ENCODE peak calls at places on chromosomes 12 and 14, in four cellular contexts. A is hepatocyte, W is prostate gland, X is thyroid gland. D is an unnamed sample. For H3K9me3, the result is how much of the 10 kb centered on the place peaks cover.

GRCh38 chr14:55302770-55303472 is 31.7 kb downstream of the FBXO34 start:
- DNase-seq in A (no peak), W (no peak), X (no peak), D (no peak)

GRCh38 chr12:66708704-66709443 is 30.0 kb upstream of the GRIP1 start:
- DNase-seq in A (peak), W (no peak), X (no peak), D (no peak)

GRCh38 chr12:91562476-91562875 is 379.9 kb upstream of the DCN start:
- DNase-seq in A (no peak), W (no peak), X (no peak), D (no peak)

GRCh38 chr14:87888136-87888999 is 104.6 kb downstream of the GALC start:
- DNase-seq in A (peak), W (no peak), X (peak), D (peak)

GRCh38 chr14:88998027-88998426 is 173.6 kb downstream of the TTC8 start:
- DNase-seq in A (no peak), W (no peak), X (no peak), D (no peak)

GRCh38 chr14:55054098-55054497 is 2.7 kb downstream of the MAPK1IP1L start:
- DNase-seq in A (no peak), W (no peak), X (no peak), D (no peak)

GRCh38 chr12:104486943-104487819 is 30.4 kb downstream of the CHST11 start:
- DNase-seq in A (peak), W (no peak), X (no peak), D (no peak)

GRCh38 chr12:288687-289086 is 26.1 kb upstream of the SLC6A13 start:
- DNase-seq in A (no peak), W (no peak), X (no peak), D (peak)

GRCh38 chr12:80756875-80757274 is 40.2 kb downstream of the MYF5 start:
- DNase-seq in A (no peak), W (no peak), X (no peak), D (no peak)

GRCh38 chr12:12210983-12211382 is 55.9 kb downstream of the LRP6 start:
- DNase-seq in A (no peak), W (no peak), X (no peak), D (no peak)

GRCh38 chr12:11810160-11810559 is 160.7 kb downstream of the ETV6 start:
- DNase-seq in A (no peak), W (no peak), X (no peak), D (no peak)

GRCh38 chr14:35351897-35352273 is 52.7 kb downstream of the NFKBIA start:
- DNase-seq in A (no peak), W (no peak), X (no peak), D (no peak)

GRCh38 chr14:31286456-31287293 is 79.1 kb upstream of the HECTD1 start:
- DNase-seq in A (peak), W (no peak), X (peak), D (no peak)

GRCh38 chr12:75960086-75960910 is 71.3 kb downstream of the PHLDA1 start:
- DNase-seq in A (peak), W (no peak), X (no peak), D (no peak)

GRCh38 chr14:33332497-33332896 is 393.8 kb downstream of the NPAS3 start:
- DNase-seq in A (no peak), W (peak), X (no peak), D (no peak)

GRCh38 chr12:127280393-127281275 is 986.3 kb upstream of the TMEM132C start:
- DNase-seq in A (peak), W (no peak), X (peak), D (peak)

GRCh38 chr14:51310453-51311074 is 70.5 kb downstream of the TMX1 start:
- DNase-seq in A (no peak), W (no peak), X (no peak), D (no peak)

GRCh38 chr12:42698213-42698612 is 108.7 kb upstream of the PRICKLE1 start:
- DNase-seq in A (peak), W (no peak), X (peak), D (no peak)

GRCh38 chr12:82456633-82457032 is 98.3 kb downstream of the METTL25 start:
- DNase-seq in A (no peak), W (no peak), X (no peak), D (no peak)

GRCh38 chr14:22268875-22269274 is 320.1 kb downstream of the DAD1 start:
- DNase-seq in A (peak), W (no peak), X (no peak), D (no peak)

GRCh38 chr14:50008562-50009355 is 107.6 kb downstream of the VCPKMT start:
- DNase-seq in A (no peak), W (no peak), X (no peak), D (no peak)

GRCh38 chr14:35482994-35483515 is 50.9 kb upstream of the INSM2 start:
- DNase-seq in A (no peak), W (no peak), X (no peak), D (no peak)

GRCh38 chr12:130815028-130815741 is 23.9 kb downstream of the STX2 start:
- DNase-seq in A (no peak), W (no peak), X (no peak), D (no peak)

GRCh38 chr12:62651138-62651537 is 184.5 kb downstream of the MON2 start:
- DNase-seq in A (no peak), W (no peak), X (no peak), D (no peak)

GRCh38 chr12:92108651-92109050 is 37.0 kb downstream of the BTG1 start:
- DNase-seq in A (peak), W (peak), X (peak), D (no peak)

GRCh38 chr12:121453629-121454028 is 53.7 kb downstream of the RNF34 start:
- DNase-seq in A (no peak), W (no peak), X (no peak), D (peak)

GRCh38 chr12:132275631-132276030 is 53.8 kb downstream of the GALNT9 start:
- DNase-seq in A (no peak), W (no peak), X (no peak), D (peak)

GRCh38 chr12:108980831-108981618 is 39.8 kb downstream of the SVOP start:
- DNase-seq in A (no peak), W (no peak), X (no peak), D (no peak)

GRCh38 chr12:65756956-65757511 is 67.2 kb upstream of the HMGA2 start:
- DNase-seq in A (peak), W (no peak), X (no peak), D (no peak)

GRCh38 chr12:8078400-8078799 is 3.7 kb upstream of the NECAP1 start:
- DNase-seq in A (peak), W (no peak), X (peak), D (no peak)

GRCh38 chr14:23117371-23118020 is 1.6 kb downstream of the CEBPE start:
- DNase-seq in A (no peak), W (no peak), X (peak), D (no peak)

GRCh38 chr14:44657688-44658388 is 150.8 kb upstream of the FSCB start:
- DNase-seq in A (peak), W (no peak), X (peak), D (no peak)

GRCh38 chr12:72560370-72560769 is 288.2 kb downstream of the TRHDE start:
- DNase-seq in A (no peak), W (no peak), X (no peak), D (peak)

GRCh38 chr12:122937622-122938091 is 28.6 kb downstream of the ABCB9 start:
- DNase-seq in A (no peak), W (no peak), X (no peak), D (no peak)

GRCh38 chr12:55051197-55051920 is 31.6 kb downstream of the NEUROD4 start:
- DNase-seq in A (no peak), W (no peak), X (no peak), D (no peak)

GRCh38 chr14:34035177-34035933 is 84.5 kb upstream of the EGLN3 start:
- DNase-seq in A (no peak), W (peak), X (no peak), D (peak)

GRCh38 chr14:100532916-100533630 is 54.1 kb downstream of the BEGAIN start:
- DNase-seq in A (no peak), W (peak), X (no peak), D (peak)

DNA sequence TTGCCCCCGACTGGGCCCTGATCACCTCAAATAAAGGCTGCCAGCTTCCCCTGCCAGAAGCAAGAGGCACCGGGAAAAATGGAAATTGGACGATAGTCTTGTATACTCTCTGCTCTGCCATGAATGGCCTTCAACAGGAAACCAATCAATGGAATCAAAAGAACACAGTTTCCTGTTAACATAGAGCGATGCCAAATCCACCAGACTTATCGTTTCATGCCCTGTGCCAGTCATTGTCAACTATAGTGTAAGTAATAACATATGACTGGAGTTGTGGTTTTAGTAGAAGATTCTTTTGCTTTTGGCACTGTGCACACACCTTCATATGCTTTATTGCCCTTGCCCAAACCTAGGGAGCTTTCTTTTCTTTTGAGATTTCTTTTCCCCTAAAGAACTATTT is 97.7 kb downstream of the TMEM30B start:
- DNase-seq in A (peak), W (no peak), X (no peak), D (no peak)
- H3K4me3 ChIP-seq in A (no peak), W (no peak), X (no peak), D (no peak)

GRCh38 chr12:113591480-113591971 is 119.9 kb upstream of the LHX5 start:
- DNase-seq in A (peak), W (no peak), X (peak), D (no peak)
- H3K9me3 ChIP-seq in A (under half), W (under half), X (under half), D (under half)

GRCh38 chr12:46919666-46920065 is 93.9 kb upstream of the SLC38A4 start:
- DNase-seq in A (no peak), W (no peak), X (no peak), D (no peak)
- H3K27ac ChIP-seq in A (no peak), W (no peak), X (no peak), D (no peak)

DNA sequence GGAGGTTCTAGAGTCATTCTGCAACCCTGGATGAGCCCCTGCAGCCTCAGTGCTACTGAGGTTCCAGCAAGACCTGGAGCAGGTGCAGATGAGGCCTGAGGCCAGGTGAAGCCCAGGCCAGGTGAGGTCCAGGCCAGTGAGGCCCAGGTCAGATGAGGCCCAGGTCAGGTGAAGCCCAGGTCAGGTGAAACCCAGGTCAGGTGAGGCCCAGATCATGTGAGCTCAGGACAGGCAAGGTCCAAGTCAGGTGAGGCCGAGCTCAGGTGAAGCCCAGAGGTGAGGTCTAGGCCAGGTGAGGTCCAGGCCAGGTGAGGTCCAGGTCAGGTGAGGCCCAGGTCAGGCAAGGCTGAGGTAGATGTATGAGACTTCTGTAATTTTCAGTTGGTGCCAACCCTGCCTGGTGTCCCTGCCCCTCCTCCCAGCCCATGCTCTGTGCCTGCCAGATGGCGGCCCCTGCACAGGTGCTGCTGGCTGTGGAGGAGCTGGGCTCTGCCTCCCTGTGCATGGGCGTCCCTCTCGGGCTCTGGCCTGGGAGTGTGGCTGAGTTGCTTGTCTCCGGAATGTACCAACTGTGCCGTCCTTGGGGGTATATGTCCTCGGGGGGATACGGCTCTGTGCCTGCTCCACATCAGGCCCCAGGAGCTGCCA is 388.5 kb downstream of the TMEM121 start:
- DNase-seq in A (no peak), W (no peak), X (no peak), D (peak)
- H3K4me3 ChIP-seq in A (no peak), W (no peak), X (no peak), D (no peak)

DNA sequence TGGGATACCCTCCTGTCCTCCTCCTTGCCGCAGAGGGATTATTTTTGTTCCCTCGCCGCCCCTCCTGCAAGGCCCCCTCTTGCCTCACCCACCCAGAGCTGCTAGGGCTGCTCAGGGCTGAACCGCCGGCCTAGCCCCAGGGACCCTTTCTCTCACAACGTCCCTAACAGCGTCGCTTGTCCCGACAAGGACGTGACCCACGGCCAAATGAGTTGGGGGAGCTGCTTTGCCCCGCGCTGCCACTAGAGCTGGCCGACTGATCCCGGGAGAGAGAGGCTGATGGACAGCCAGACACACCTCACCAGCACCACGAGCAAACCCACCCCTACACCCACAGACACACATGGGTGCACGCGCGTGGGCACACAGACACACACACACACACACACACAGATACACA is 154.6 kb upstream of the ALG10B start:
- DNase-seq in A (no peak), W (no peak), X (no peak), D (peak)
- H3K9me3 ChIP-seq in A (under half), W (under half), X (under half), D (under half)

D was measured in right cardiac atrium.